ENCODE peak calls at places on chromosomes 11 and 22, in four cellular contexts. X, L, B and W are unnamed samples. For H3K4me1, the result is how much of the 10 kb centered on the place peaks cover.

GRCh38 chr11:92225206-92225562 is 566 bp downstream of the FAT3 start:
- DNase-seq in X (no peak), L (peak), B (no peak), W (peak)

GRCh38 chr11:120532511-120533196 is 21.1 kb downstream of the GRIK4 start:
- DNase-seq in X (no peak), L (no peak), B (no peak), W (peak)

GRCh38 chr22:28810839-28811491 is 10.6 kb upstream of the XBP1 start:
- DNase-seq in X (peak), L (no peak), B (peak), W (no peak)

GRCh38 chr22:36940676-36941075 is 27.2 kb downstream of the CSF2RB start:
- DNase-seq in X (no peak), L (no peak), B (no peak), W (no peak)

GRCh38 chr22:27381552-27381951 is 420.0 kb downstream of the MN1 start:
- DNase-seq in X (no peak), L (no peak), B (no peak), W (no peak)

GRCh38 chr11:123973816-123974215 is 3.8 kb downstream of the OR10S1 start:
- DNase-seq in X (no peak), L (no peak), B (no peak), W (peak)

GRCh38 chr11:102268083-102268984 is 49.0 kb upstream of the BIRC3 start:
- DNase-seq in X (peak), L (peak), B (peak), W (peak)

GRCh38 chr22:46212195-46212594 is 37.9 kb downstream of the CDPF1 start:
- DNase-seq in X (no peak), L (no peak), B (no peak), W (no peak)

GRCh38 chr11:118789501-118790356 is 1.2 kb downstream of the DDX6 start:
- DNase-seq in X (peak), L (no peak), B (peak), W (peak)

GRCh38 chr11:9081153-9081552 is 10.2 kb downstream of the SCUBE2 start:
- DNase-seq in X (no peak), L (no peak), B (no peak), W (no peak)

GRCh38 chr11:10925149-10925926 is 67.5 kb upstream of the ZBED5 start:
- DNase-seq in X (no peak), L (no peak), B (no peak), W (no peak)

GRCh38 chr22:33090836-33091235 is 32.7 kb upstream of the SYN3 start:
- DNase-seq in X (no peak), L (no peak), B (no peak), W (no peak)

GRCh38 chr11:78427615-78428272 is 10.1 kb upstream of the GAB2 start:
- DNase-seq in X (no peak), L (no peak), B (no peak), W (no peak)

GRCh38 chr11:61513143-61513740 is 4.7 kb downstream of the LRRC10B start:
- DNase-seq in X (no peak), L (no peak), B (no peak), W (no peak)

GRCh38 chr11:69841859-69842698 is 22.9 kb upstream of the FGF3 start:
- DNase-seq in X (no peak), L (no peak), B (no peak), W (peak)

GRCh38 chr11:110778351-110778750 is 66.1 kb upstream of the ARHGAP20 start:
- DNase-seq in X (no peak), L (no peak), B (no peak), W (no peak)

GRCh38 chr22:44172370-44173108 is 8.2 kb upstream of the PARVG start:
- DNase-seq in X (peak), L (peak), B (no peak), W (no peak)

GRCh38 chr11:134039726-134040385 is 29.0 kb upstream of the JAM3 start:
- DNase-seq in X (no peak), L (no peak), B (no peak), W (no peak)

GRCh38 chr11:2599561-2600189 is 100.1 kb downstream of the KCNQ1OT1 start:
- DNase-seq in X (peak), L (peak), B (no peak), W (no peak)

GRCh38 chr11:79082280-79082679 is 358.6 kb downstream of the TENM4 start:
- DNase-seq in X (no peak), L (no peak), B (no peak), W (no peak)

GRCh38 chr11:19849107-19849789 is 136.6 kb downstream of the NAV2 start:
- DNase-seq in X (peak), L (peak), B (no peak), W (no peak)

GRCh38 chr11:9047986-9048522 is 43.3 kb downstream of the SCUBE2 start:
- DNase-seq in X (peak), L (no peak), B (no peak), W (peak)

GRCh38 chr11:83046626-83047172 is 25.0 kb downstream of the RAB30 start:
- DNase-seq in X (no peak), L (no peak), B (no peak), W (peak)
- H3K4me1 ChIP-seq in X (under half), L (under half), B (under half), W (under half)

GRCh38 chr11:57321996-57322880 is 2.5 kb downstream of the TNKS1BP1 start:
- DNase-seq in X (peak), L (peak), B (no peak), W (peak)
- H3K4me3 ChIP-seq in X (no peak), L (peak), B (no peak), W (no peak)

DNA sequence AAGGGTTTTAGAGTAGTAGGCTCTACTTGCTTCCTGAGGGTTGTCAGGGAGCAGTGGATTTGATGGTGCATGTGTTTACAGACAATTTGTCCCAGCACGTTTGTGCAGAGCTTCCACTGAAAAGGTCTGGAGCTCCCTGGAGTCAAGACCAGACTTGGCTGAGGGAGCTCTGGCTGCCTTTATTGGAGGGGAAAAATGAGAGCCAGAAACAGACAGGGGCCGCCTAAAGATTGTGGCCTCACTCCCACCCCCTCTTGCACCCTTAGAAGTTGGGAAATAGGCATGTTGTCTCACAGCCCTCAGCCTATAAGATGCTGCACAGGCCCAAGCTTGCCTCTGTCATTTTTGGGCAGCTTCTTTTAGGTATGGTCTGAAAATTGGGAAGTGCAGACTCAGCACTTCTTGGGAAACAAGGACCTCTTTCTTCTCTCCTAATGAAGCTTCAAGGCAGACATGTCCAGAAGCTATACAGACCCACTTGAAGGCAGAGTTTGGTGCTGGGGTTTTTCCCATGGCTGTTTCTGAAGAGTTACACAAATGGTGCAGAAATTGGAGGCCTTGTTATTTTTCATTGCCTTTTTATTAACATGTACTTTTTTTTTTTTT is 55.1 kb downstream of the AMOTL1 start:
- DNase-seq in X (no peak), L (no peak), B (no peak), W (no peak)
- H3K4me1 ChIP-seq in X (under half), L (under half), B (under half), W (under half)

DNA sequence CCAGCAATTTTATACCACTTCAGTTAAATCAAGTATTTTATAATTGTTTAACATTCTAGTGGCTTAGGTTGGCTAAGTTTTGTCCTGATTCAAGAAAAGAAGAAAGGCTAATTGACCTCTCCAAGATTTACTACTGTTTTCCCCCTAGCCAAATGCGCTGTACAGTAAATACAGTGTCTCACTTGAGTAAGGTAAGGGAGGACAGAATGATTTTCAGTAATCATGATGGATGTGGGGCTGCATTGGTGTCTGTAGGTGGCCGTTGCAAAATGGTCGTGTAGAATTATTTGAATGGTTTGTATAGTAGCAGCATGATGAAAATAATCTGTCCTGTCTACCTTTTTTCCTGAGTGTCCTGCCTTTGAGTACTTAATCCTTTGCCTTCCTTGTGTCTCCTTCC is 4.6 kb downstream of the CECR2 start:
- DNase-seq in X (no peak), L (no peak), B (no peak), W (no peak)
- H3K4me3 ChIP-seq in X (no peak), L (no peak), B (no peak), W (no peak)

DNA sequence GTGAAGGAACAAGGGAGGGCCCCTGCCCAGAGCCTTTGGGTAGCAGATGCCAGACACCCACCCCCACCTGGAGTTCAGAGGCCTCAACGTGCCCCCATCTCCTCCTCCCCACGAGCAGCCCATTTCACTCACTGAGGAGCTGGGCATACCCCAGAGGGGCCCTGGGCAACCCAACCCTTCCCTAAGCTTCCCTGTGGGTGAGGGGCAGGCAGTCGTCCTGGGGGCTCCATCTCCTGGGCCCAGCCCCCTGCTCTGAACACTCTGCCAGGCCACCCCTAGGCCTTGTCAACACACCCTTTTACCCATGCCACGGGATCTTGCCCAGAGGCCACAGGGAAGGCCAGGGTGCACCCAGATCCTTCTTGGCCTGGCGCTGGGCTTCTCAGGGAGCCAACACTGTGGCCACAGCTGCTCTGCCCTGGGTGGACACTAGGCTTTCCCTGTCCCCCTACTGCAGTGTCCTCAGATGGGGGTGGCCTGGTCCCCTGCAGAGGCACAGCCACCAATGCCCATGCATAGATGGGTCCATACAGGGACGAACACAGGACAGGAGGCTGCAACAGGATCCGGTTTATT is 3.4 kb downstream of the SLC25A1 start:
- DNase-seq in X (no peak), L (no peak), B (no peak), W (no peak)
- H3K4me1 ChIP-seq in X (half or more), L (under half), B (under half), W (under half)

DNA sequence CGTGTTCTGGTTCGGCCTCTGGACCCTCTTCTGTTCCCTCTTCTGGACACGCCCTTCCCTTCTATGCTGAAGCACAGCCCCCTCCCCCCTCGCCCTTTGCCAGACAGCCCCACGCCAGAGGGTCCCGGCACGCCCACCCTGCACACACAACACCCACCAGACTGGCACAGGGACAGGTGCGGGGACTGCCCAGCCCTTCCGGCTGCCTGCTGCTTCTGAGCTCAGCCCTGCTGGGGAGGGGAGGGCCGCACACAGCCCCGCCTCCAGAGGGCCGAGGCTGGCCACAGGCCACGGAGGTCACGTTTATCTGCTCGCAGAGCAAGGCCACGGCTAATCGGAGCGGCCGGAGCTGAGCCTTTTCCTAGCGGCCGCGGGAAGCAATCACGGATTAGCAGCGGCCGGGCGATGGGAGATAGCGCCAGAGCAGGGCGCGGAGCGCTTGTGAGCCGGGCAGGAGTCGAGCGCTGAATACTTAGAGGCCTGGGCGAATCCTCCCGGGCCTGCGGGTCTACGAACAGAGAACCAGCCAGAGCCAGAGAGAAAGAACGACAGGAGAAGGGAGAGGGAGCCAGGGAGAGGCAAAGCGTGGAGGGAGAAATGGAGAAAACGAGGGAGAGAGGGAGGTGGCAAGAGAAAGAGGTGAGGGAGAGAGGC is 21.5 kb downstream of the OTUB1 start:
- DNase-seq in X (peak), L (peak), B (no peak), W (peak)
- H3K4me3 ChIP-seq in X (no peak), L (no peak), B (no peak), W (no peak)

GRCh38 chr11:64849600-64850356 is 5.3 kb upstream of the CDC42BPG start:
- DNase-seq in X (no peak), L (peak), B (no peak), W (no peak)
- H3K4me1 ChIP-seq in X (under half), L (under half), B (half or more), W (under half)

GRCh38 chr22:19766235-19766505 is 5.6 kb downstream of the TBX1 start:
- DNase-seq in X (no peak), L (no peak), B (no peak), W (no peak)
- H3K4me3 ChIP-seq in X (no peak), L (no peak), B (no peak), W (peak)